ENCODE peak calls at places on chromosomes 13 and 19, in seven cellular contexts. V is GM23338, Z is H1, J is HCT116, M is Panc1, A is HL-60, W is GM12878. K is an unnamed sample.

GRCh38 chr19:18479964-18480723 is 41.7 kb downstream of the ELL start:
- DNase-seq in W (no peak), A (no peak), J (no peak), Z (no peak), M (no peak), V (no peak), K (peak; percentile 92)

GRCh38 chr13:113877149-113877990 is 13.5 kb upstream of the GAS6 start:
- DNase-seq in J (no peak), W (no peak), Z (no peak), M (no peak), A (no peak), V (no peak), K (no peak)

GRCh38 chr19:58577581-58578429 is 4.7 kb upstream of the MZF1 start:
- DNase-seq in M (no peak), V (no peak), W (no peak), A (no peak), Z (no peak), J (no peak), K (peak; percentile 50)

GRCh38 chr19:13574933-13575332 is 68.7 kb upstream of the CACNA1A start:
- DNase-seq in A (no peak), Z (no peak), V (peak; percentile 67), M (no peak), J (peak; percentile 16), W (no peak), K (no peak)

GRCh38 chr13:44415815-44416214 is 42.2 kb downstream of the SERP2 start:
- DNase-seq in V (peak; percentile 41), J (no peak), M (no peak), Z (no peak), A (no peak), W (no peak), K (no peak)

GRCh38 chr19:7905298-7905697 is 1.6 kb downstream of the MAP2K7 start:
- DNase-seq in J (no peak), V (no peak), Z (no peak), W (no peak), M (no peak), A (no peak), K (peak; percentile 65)

GRCh38 chr13:109610517-109610916 is 175.9 kb downstream of the IRS2 start:
- DNase-seq in J (peak; percentile 3), M (no peak), V (peak; percentile 60), Z (peak; percentile 9), W (no peak), A (no peak), K (no peak)

GRCh38 chr13:48322294-48322693 is 18.7 kb downstream of the RB1 start:
- DNase-seq in M (no peak), V (no peak), W (no peak), Z (no peak), J (no peak), A (no peak), K (no peak)

GRCh38 chr19:13741893-13742292 is 22.4 kb upstream of the MRI1 start:
- DNase-seq in W (no peak), J (no peak), V (no peak), A (no peak), M (no peak), Z (no peak), K (no peak)

GRCh38 chr19:47158879-47159509 is 28.4 kb downstream of the SAE1 start:
- DNase-seq in W (no peak), J (no peak), V (no peak), M (no peak), Z (no peak), A (no peak), K (no peak)

GRCh38 chr13:71866173-71867091 is 572 bp downstream of the DACH1 start:
- DNase-seq in J (no peak), M (no peak), Z (no peak), V (peak; percentile 33), W (no peak), A (peak; percentile 21), K (no peak)

GRCh38 chr13:24280722-24281121 is 28.7 kb upstream of the C1QTNF9 start:
- DNase-seq in M (no peak), J (no peak), Z (no peak), W (peak; percentile 30), A (peak; percentile 15), V (no peak), K (no peak)

GRCh38 chr13:24693862-24694471 is 13.8 kb downstream of the ATP12A start:
- DNase-seq in Z (no peak), J (peak; percentile 74), W (no peak), A (peak; percentile 59), V (peak; percentile 95), M (no peak), K (no peak)

GRCh38 chr13:111323950-111324651 is 3.7 kb downstream of the TEX29 start:
- DNase-seq in M (no peak), J (no peak), A (no peak), Z (no peak), V (no peak), W (no peak), K (no peak)

GRCh38 chr13:111322916-111323331 is 2.5 kb downstream of the TEX29 start:
- DNase-seq in M (no peak), Z (no peak), W (no peak), V (no peak), J (no peak), A (no peak), K (no peak)

GRCh38 chr13:111324736-111325135 is 4.3 kb downstream of the TEX29 start:
- DNase-seq in A (no peak), Z (no peak), J (no peak), W (no peak), V (no peak), M (no peak), K (no peak)

GRCh38 chr13:111322001-111322915 is 1.8 kb downstream of the TEX29 start:
- DNase-seq in J (no peak), M (no peak), Z (no peak), V (no peak), A (no peak), W (no peak), K (no peak)

GRCh38 chr13:111323549-111323948 is 3.1 kb downstream of the TEX29 start:
- DNase-seq in M (no peak), Z (no peak), V (no peak), A (no peak), W (no peak), J (no peak), K (peak; percentile 53)
- TF ChIP-seq POLR2AphosphoS5 in M (no peak), Z (no peak), V (no peak), A (no peak), W (no peak), J (no peak), K (no peak)

DNA sequence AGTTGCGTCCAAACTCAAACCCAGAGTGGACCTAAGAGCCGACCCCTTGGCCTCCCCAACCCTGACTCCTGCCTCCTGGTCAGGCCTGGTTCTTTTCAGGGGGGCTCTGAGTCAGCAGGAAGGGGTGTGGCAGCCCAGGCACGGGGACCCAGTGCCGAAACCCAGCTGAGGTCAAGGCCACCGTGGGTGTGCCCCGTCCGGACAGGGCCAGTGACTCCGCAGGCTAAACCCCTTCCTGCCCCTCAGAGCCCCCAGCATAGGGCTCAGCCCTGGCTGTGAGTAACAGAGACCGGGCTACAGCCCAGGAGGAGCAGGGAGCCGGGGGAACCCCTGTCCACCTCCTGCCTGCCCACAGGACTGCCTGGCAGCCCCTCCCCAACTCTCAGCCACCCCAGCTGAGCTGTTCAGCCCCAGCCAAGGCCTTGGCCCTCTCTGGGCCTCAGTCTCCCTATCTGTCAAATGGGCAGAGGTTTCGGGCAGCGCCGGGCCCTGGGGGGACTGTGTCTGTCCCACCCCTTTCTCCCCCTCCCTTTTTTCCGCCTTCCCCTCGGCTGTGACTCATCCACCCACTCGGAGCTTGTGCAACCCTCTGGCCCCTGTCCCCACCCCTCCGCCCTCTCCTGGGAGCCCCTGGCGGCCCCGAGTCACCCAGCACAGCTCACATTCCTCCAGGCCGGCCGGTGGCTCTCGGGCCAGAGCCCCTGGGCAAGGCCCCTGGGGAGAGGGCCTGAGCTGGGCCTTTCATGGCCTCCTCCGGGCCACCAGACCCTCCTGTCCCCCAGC is 8.6 kb downstream of the ZBTB7A start:
- DNase-seq in Z (no peak), A (peak; percentile 82), V (peak; percentile 1), W (no peak), M (no peak), J (peak; percentile 42), K (peak; percentile 95)
- TF ChIP-seq POLR2AphosphoS5 in Z (no peak), A (no peak), V (no peak), W (no peak), M (no peak), J (peak; percentile 42), K (no peak)

GRCh38 chr19:1166872-1167573 is 7.0 kb downstream of the SBNO2 start:
- DNase-seq in Z (no peak), V (no peak), J (no peak), M (no peak), A (no peak), W (no peak), K (peak; percentile 85)
- TF ChIP-seq POLR2AphosphoS5 in Z (no peak), V (no peak), J (no peak), M (no peak), A (no peak), W (no peak), K (no peak)

GRCh38 chr19:41437944-41438574 is 1.7 kb downstream of the DMAC2 start:
- DNase-seq in W (no peak), Z (no peak), J (no peak), M (no peak), V (no peak), A (no peak), K (peak; percentile 53)

GRCh38 chr19:41436664-41436951 is 3.1 kb downstream of the DMAC2 start:
- DNase-seq in Z (no peak), V (no peak), J (no peak), M (no peak), W (no peak), A (no peak), K (no peak)

GRCh38 chr19:41441321-41441945 is 1.5 kb upstream of the ERICH4 start:
- DNase-seq in J (no peak), V (no peak), M (no peak), Z (no peak), W (no peak), A (no peak), K (peak; percentile 41)

GRCh38 chr19:41442473-41443360 is at the start of gene ERICH4:
- DNase-seq in M (no peak), Z (no peak), V (no peak), J (no peak), A (no peak), W (no peak), K (no peak)

DNA sequence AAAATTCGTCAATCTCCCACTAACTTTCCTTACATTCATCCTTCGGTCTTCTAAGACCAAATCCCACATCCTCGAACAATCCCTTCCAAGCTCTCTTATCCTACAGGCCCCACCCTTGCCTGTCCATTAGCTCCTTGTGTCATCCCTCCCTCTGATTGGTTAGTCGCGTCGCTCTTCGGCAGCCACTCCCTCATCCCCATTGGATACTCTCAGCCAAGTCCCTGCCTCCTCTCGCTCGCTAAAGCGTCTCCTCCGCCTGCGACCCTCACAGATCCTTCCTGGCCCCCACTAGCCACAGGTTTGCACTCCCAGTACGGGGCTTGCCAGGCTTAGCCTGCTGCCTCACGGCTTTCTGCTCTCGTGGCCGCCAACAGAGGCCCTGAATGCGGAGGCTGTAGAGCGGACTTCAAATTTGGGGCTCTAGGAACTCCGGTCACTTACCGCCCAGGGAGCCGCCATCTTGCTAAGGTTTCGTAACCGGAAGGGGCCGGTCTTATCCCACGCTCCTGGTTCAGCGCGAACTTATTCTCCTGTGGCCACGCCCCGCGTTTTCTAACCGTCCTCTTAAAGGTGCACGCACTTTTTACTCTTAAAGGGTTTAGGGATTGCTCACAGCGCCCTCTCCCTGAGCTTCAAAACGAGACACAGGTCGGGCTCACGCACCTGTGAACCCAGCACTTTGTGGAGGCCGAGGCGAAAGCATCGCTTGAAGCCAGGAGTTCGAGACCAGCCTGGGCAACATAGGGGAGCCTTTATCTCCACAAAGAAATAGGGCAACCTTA is at the start of gene DMAC2:
- DNase-seq in A (peak; percentile 99), W (peak; percentile 89), M (peak; percentile 88), V (peak; percentile 100), J (peak; percentile 99), Z (peak; percentile 92), K (peak; percentile 99)
- TF ChIP-seq POLR2AphosphoS5 in A (peak; percentile 88), W (peak; percentile 89), M (peak; percentile 73), V (peak; percentile 81), J (peak; percentile 71), Z (peak; percentile 96), K (no peak)

GRCh38 chr13:35470671-35471465 is 5.6 kb downstream of the MAB21L1 start:
- DNase-seq in M (no peak), V (peak; percentile 87), J (no peak), W (no peak), Z (no peak), A (no peak), K (peak; percentile 78)
- TF ChIP-seq POLR2AphosphoS5 in M (no peak), V (no peak), J (no peak), W (no peak), Z (peak; percentile 62), A (no peak), K (peak; percentile 16)

K was measured in suprapubic skin.